ENCODE peak calls at places on chromosomes 4 and X, in eight cellular contexts. One of them, this sample, is unnamed.
A peak's percentile ranks its signal among the peaks of the same experiment; 100 is the strongest.

GRCh38 chr4:123455360-123455759 is 58.8 kb downstream of the SPRY1 start:
- DNase-seq in effector memory CD4-positive, alpha-beta T cell: no peak
- DNase-seq in PC-3: no peak
- DNase-seq in cardiac muscle cell: no peak
- DNase-seq in adrenal gland: no peak
- DNase-seq in mesendoderm: no peak
- DNase-seq in CD8-positive, alpha-beta T cell: no peak
- DNase-seq in fibroblast of lung: no peak
- DNase-seq in this sample: no peak

GRCh38 chr4:146482788-146483187 is 39.0 kb downstream of the SLC10A7 start:
- DNase-seq in effector memory CD4-positive, alpha-beta T cell: no peak
- DNase-seq in PC-3: no peak
- DNase-seq in cardiac muscle cell: no peak
- DNase-seq in adrenal gland: no peak
- DNase-seq in mesendoderm: no peak
- DNase-seq in CD8-positive, alpha-beta T cell: no peak
- DNase-seq in fibroblast of lung: no peak
- DNase-seq in this sample: no peak

GRCh38 chrX:96707829-96708228 is 23.2 kb downstream of the DIAPH2 start:
- DNase-seq in effector memory CD4-positive, alpha-beta T cell: no peak
- DNase-seq in PC-3: no peak
- DNase-seq in cardiac muscle cell: no peak
- DNase-seq in adrenal gland: no peak
- DNase-seq in mesendoderm: no peak
- DNase-seq in CD8-positive, alpha-beta T cell: no peak
- DNase-seq in fibroblast of lung: no peak
- DNase-seq in this sample: no peak

GRCh38 chr4:188414441-188414840 is 275.2 kb downstream of the TRIML1 start:
- DNase-seq in effector memory CD4-positive, alpha-beta T cell: no peak
- DNase-seq in PC-3: no peak
- DNase-seq in cardiac muscle cell: no peak
- DNase-seq in adrenal gland: no peak
- DNase-seq in mesendoderm: no peak
- DNase-seq in CD8-positive, alpha-beta T cell: no peak
- DNase-seq in fibroblast of lung: no peak
- DNase-seq in this sample: no peak

GRCh38 chrX:20454117-20454516 is 187.4 kb upstream of the RPS6KA3 start:
- DNase-seq in effector memory CD4-positive, alpha-beta T cell: no peak
- DNase-seq in PC-3: peak; percentile 33
- DNase-seq in cardiac muscle cell: no peak
- DNase-seq in adrenal gland: no peak
- DNase-seq in mesendoderm: peak; percentile 19
- DNase-seq in CD8-positive, alpha-beta T cell: no peak
- DNase-seq in fibroblast of lung: no peak
- DNase-seq in this sample: no peak

GRCh38 chr4:185470503-185471195 is 884 bp downstream of the CCDC110 start:
- DNase-seq in effector memory CD4-positive, alpha-beta T cell: peak; percentile 28
- DNase-seq in PC-3: peak; percentile 42
- DNase-seq in cardiac muscle cell: peak; percentile 40
- DNase-seq in adrenal gland: peak; percentile 73
- DNase-seq in mesendoderm: peak; percentile 50
- DNase-seq in CD8-positive, alpha-beta T cell: no peak
- DNase-seq in fibroblast of lung: peak; percentile 20
- DNase-seq in this sample: no peak

GRCh38 chrX:109959356-109959871 is 43.5 kb upstream of the TMEM164 start:
- DNase-seq in effector memory CD4-positive, alpha-beta T cell: no peak
- DNase-seq in PC-3: peak; percentile 35
- DNase-seq in cardiac muscle cell: no peak
- DNase-seq in adrenal gland: no peak
- DNase-seq in mesendoderm: no peak
- DNase-seq in CD8-positive, alpha-beta T cell: no peak
- DNase-seq in fibroblast of lung: no peak
- DNase-seq in this sample: no peak

GRCh38 chr4:40585201-40585789 is 44.4 kb downstream of the RBM47 start:
- DNase-seq in effector memory CD4-positive, alpha-beta T cell: no peak
- DNase-seq in PC-3: no peak
- DNase-seq in cardiac muscle cell: peak; percentile 26
- DNase-seq in adrenal gland: no peak
- DNase-seq in mesendoderm: no peak
- DNase-seq in CD8-positive, alpha-beta T cell: no peak
- DNase-seq in fibroblast of lung: no peak
- DNase-seq in this sample: no peak

GRCh38 chrX:134423606-134424005 is 36.4 kb upstream of the HPRT1 start:
- DNase-seq in effector memory CD4-positive, alpha-beta T cell: no peak
- DNase-seq in PC-3: peak; percentile 49
- DNase-seq in cardiac muscle cell: peak; percentile 50
- DNase-seq in adrenal gland: no peak
- DNase-seq in mesendoderm: no peak
- DNase-seq in CD8-positive, alpha-beta T cell: no peak
- DNase-seq in fibroblast of lung: peak; percentile 51
- DNase-seq in this sample: no peak

GRCh38 chr4:145881991-145882390 is 56.6 kb downstream of the ZNF827 start:
- DNase-seq in effector memory CD4-positive, alpha-beta T cell: no peak
- DNase-seq in PC-3: no peak
- DNase-seq in cardiac muscle cell: no peak
- DNase-seq in adrenal gland: peak; percentile 49
- DNase-seq in mesendoderm: no peak
- DNase-seq in CD8-positive, alpha-beta T cell: no peak
- DNase-seq in fibroblast of lung: no peak
- DNase-seq in this sample: peak; percentile 49

GRCh38 chr4:42167709-42168108 is 15.3 kb upstream of the BEND4 start:
- DNase-seq in effector memory CD4-positive, alpha-beta T cell: no peak
- DNase-seq in PC-3: no peak
- DNase-seq in cardiac muscle cell: no peak
- DNase-seq in adrenal gland: no peak
- DNase-seq in mesendoderm: peak; percentile 36
- DNase-seq in CD8-positive, alpha-beta T cell: no peak
- DNase-seq in fibroblast of lung: no peak
- DNase-seq in this sample: no peak

GRCh38 chr4:140257461-140258305 is 103.7 kb upstream of the MAML3 start:
- DNase-seq in effector memory CD4-positive, alpha-beta T cell: no peak
- DNase-seq in PC-3: peak; percentile 15
- DNase-seq in cardiac muscle cell: no peak
- DNase-seq in adrenal gland: no peak
- DNase-seq in mesendoderm: no peak
- DNase-seq in CD8-positive, alpha-beta T cell: no peak
- DNase-seq in fibroblast of lung: peak; percentile 30
- DNase-seq in this sample: no peak

GRCh38 chr4:76572224-76572623 is 137.2 kb downstream of the SHROOM3 start:
- DNase-seq in effector memory CD4-positive, alpha-beta T cell: no peak
- DNase-seq in PC-3: no peak
- DNase-seq in cardiac muscle cell: no peak
- DNase-seq in adrenal gland: no peak
- DNase-seq in mesendoderm: no peak
- DNase-seq in CD8-positive, alpha-beta T cell: no peak
- DNase-seq in fibroblast of lung: no peak
- DNase-seq in this sample: no peak

GRCh38 chr4:101790521-101791188 is at the start of gene BANK1:
- DNase-seq in effector memory CD4-positive, alpha-beta T cell: no peak
- DNase-seq in PC-3: peak; percentile 47
- DNase-seq in cardiac muscle cell: peak; percentile 54
- DNase-seq in adrenal gland: peak; percentile 50
- DNase-seq in mesendoderm: peak; percentile 86
- DNase-seq in CD8-positive, alpha-beta T cell: peak; percentile 55
- DNase-seq in fibroblast of lung: peak; percentile 29
- DNase-seq in this sample: peak; percentile 15
- H3K27ac ChIP-seq in effector memory CD4-positive, alpha-beta T cell: no peak within 1 kb of the TSS
- H3K27ac ChIP-seq in PC-3: peak within 1 kb of the TSS; percentile 56
- H3K27ac ChIP-seq in cardiac muscle cell: no peak within 1 kb of the TSS
- H3K27ac ChIP-seq in adrenal gland: peak within 1 kb of the TSS; percentile 71
- H3K27ac ChIP-seq in mesendoderm: peak within 1 kb of the TSS; percentile 19
- H3K27ac ChIP-seq in CD8-positive, alpha-beta T cell: no peak within 1 kb of the TSS
- H3K27ac ChIP-seq in fibroblast of lung: no peak within 1 kb of the TSS
- H3K27ac ChIP-seq in this sample: no peak within 1 kb of the TSS

GRCh38 chr4:87045659-87046058 is 110.8 kb downstream of the AFF1 start:
- DNase-seq in effector memory CD4-positive, alpha-beta T cell: no peak
- DNase-seq in PC-3: no peak
- DNase-seq in cardiac muscle cell: no peak
- DNase-seq in adrenal gland: no peak
- DNase-seq in mesendoderm: no peak
- DNase-seq in CD8-positive, alpha-beta T cell: no peak
- DNase-seq in fibroblast of lung: no peak
- DNase-seq in this sample: no peak
- H3K27ac ChIP-seq in effector memory CD4-positive, alpha-beta T cell: no peak overlapping the region
- H3K27ac ChIP-seq in PC-3: no peak overlapping the region
- H3K27ac ChIP-seq in cardiac muscle cell: peak overlapping the region; percentile 78
- H3K27ac ChIP-seq in adrenal gland: peak overlapping the region; percentile 66
- H3K27ac ChIP-seq in mesendoderm: no peak overlapping the region
- H3K27ac ChIP-seq in CD8-positive, alpha-beta T cell: no peak overlapping the region
- H3K27ac ChIP-seq in fibroblast of lung: peak overlapping the region; percentile 54
- H3K27ac ChIP-seq in this sample: peak overlapping the region; percentile 52

GRCh38 chrX:153488231-153488914 is 6.4 kb upstream of the BGN start:
- DNase-seq in effector memory CD4-positive, alpha-beta T cell: no peak
- DNase-seq in PC-3: no peak
- DNase-seq in cardiac muscle cell: peak; percentile 75
- DNase-seq in adrenal gland: no peak
- DNase-seq in mesendoderm: peak; percentile 20
- DNase-seq in CD8-positive, alpha-beta T cell: no peak
- DNase-seq in fibroblast of lung: peak; percentile 45
- DNase-seq in this sample: no peak
- H3K27ac ChIP-seq in effector memory CD4-positive, alpha-beta T cell: no peak overlapping the region
- H3K27ac ChIP-seq in PC-3: no peak overlapping the region
- H3K27ac ChIP-seq in cardiac muscle cell: no peak overlapping the region
- H3K27ac ChIP-seq in adrenal gland: no peak overlapping the region
- H3K27ac ChIP-seq in mesendoderm: no peak overlapping the region
- H3K27ac ChIP-seq in CD8-positive, alpha-beta T cell: no peak overlapping the region
- H3K27ac ChIP-seq in fibroblast of lung: peak overlapping the region; percentile 34
- H3K27ac ChIP-seq in this sample: no peak overlapping the region

DNA sequence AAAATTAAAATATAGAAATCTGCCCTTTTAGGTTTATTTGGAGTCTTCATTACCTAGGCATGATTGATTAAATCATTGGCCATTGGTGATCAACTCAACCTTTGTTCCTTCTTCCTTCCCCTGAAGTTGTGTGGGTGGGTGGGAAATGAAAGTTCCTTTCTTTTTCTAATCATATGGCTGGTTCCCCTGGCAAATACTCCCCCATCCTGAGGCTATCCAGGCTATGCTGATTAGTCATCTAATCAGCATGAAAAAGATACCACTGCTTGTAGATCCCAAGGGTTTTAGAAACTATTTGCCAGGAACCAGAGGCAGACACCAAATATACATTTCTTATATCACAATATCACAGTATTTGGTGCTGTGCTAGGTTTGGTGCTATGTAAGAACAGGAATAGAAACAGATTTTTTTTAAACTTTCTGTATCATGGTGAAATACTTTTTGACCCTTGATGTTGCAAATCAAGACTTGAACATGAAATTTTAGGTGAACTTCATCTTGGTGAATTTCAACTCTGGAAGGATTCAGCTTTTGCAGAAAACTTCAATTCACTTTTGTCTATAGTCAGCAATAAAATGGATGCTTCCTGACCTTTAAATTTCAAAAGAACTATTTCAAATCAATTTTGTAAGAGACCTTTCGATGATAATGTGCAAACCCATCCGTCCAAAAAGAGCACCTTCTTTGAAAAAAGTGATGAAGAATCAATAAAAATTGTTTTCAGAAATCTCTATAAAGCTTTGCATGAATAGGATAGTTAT is 71.1 kb downstream of the CCSER1 start:
- DNase-seq in effector memory CD4-positive, alpha-beta T cell: no peak
- DNase-seq in PC-3: no peak
- DNase-seq in cardiac muscle cell: no peak
- DNase-seq in adrenal gland: no peak
- DNase-seq in mesendoderm: peak; percentile 70
- DNase-seq in CD8-positive, alpha-beta T cell: no peak
- DNase-seq in fibroblast of lung: no peak
- DNase-seq in this sample: no peak
- H3K27ac ChIP-seq in effector memory CD4-positive, alpha-beta T cell: no peak overlapping the region
- H3K27ac ChIP-seq in PC-3: no peak overlapping the region
- H3K27ac ChIP-seq in cardiac muscle cell: no peak overlapping the region
- H3K27ac ChIP-seq in adrenal gland: no peak overlapping the region
- H3K27ac ChIP-seq in mesendoderm: no peak overlapping the region
- H3K27ac ChIP-seq in CD8-positive, alpha-beta T cell: no peak overlapping the region
- H3K27ac ChIP-seq in fibroblast of lung: no peak overlapping the region
- H3K27ac ChIP-seq in this sample: no peak overlapping the region

GRCh38 chrX:12421918-12422317 is 283.6 kb downstream of the FRMPD4 start:
- DNase-seq in effector memory CD4-positive, alpha-beta T cell: no peak
- DNase-seq in PC-3: no peak
- DNase-seq in cardiac muscle cell: peak; percentile 32
- DNase-seq in adrenal gland: no peak
- DNase-seq in mesendoderm: peak; percentile 7
- DNase-seq in CD8-positive, alpha-beta T cell: no peak
- DNase-seq in fibroblast of lung: no peak
- DNase-seq in this sample: no peak
- H3K27ac ChIP-seq in effector memory CD4-positive, alpha-beta T cell: no peak overlapping the region
- H3K27ac ChIP-seq in PC-3: no peak overlapping the region
- H3K27ac ChIP-seq in cardiac muscle cell: no peak overlapping the region
- H3K27ac ChIP-seq in adrenal gland: no peak overlapping the region
- H3K27ac ChIP-seq in mesendoderm: no peak overlapping the region
- H3K27ac ChIP-seq in CD8-positive, alpha-beta T cell: no peak overlapping the region
- H3K27ac ChIP-seq in fibroblast of lung: no peak overlapping the region
- H3K27ac ChIP-seq in this sample: no peak overlapping the region

GRCh38 chr4:8100696-8101095 is 57.9 kb downstream of the ABLIM2 start:
- DNase-seq in effector memory CD4-positive, alpha-beta T cell: no peak
- DNase-seq in PC-3: no peak
- DNase-seq in cardiac muscle cell: peak; percentile 70
- DNase-seq in adrenal gland: no peak
- DNase-seq in mesendoderm: no peak
- DNase-seq in CD8-positive, alpha-beta T cell: no peak
- DNase-seq in fibroblast of lung: no peak
- DNase-seq in this sample: no peak

GRCh38 chr4:8101213-8101781 is 57.3 kb downstream of the ABLIM2 start:
- DNase-seq in effector memory CD4-positive, alpha-beta T cell: no peak
- DNase-seq in PC-3: no peak
- DNase-seq in cardiac muscle cell: peak; percentile 61
- DNase-seq in adrenal gland: peak; percentile 34
- DNase-seq in mesendoderm: no peak
- DNase-seq in CD8-positive, alpha-beta T cell: no peak
- DNase-seq in fibroblast of lung: no peak
- DNase-seq in this sample: no peak

GRCh38 chr4:8101796-8102355 is 56.7 kb downstream of the ABLIM2 start:
- DNase-seq in effector memory CD4-positive, alpha-beta T cell: no peak
- DNase-seq in PC-3: no peak
- DNase-seq in cardiac muscle cell: no peak
- DNase-seq in adrenal gland: no peak
- DNase-seq in mesendoderm: no peak
- DNase-seq in CD8-positive, alpha-beta T cell: no peak
- DNase-seq in fibroblast of lung: no peak
- DNase-seq in this sample: no peak

GRCh38 chr4:8098506-8098905 is 60.1 kb downstream of the ABLIM2 start:
- DNase-seq in effector memory CD4-positive, alpha-beta T cell: no peak
- DNase-seq in PC-3: no peak
- DNase-seq in cardiac muscle cell: no peak
- DNase-seq in adrenal gland: no peak
- DNase-seq in mesendoderm: no peak
- DNase-seq in CD8-positive, alpha-beta T cell: no peak
- DNase-seq in fibroblast of lung: no peak
- DNase-seq in this sample: no peak

GRCh38 chr4:8099981-8100464 is 58.6 kb downstream of the ABLIM2 start:
- DNase-seq in effector memory CD4-positive, alpha-beta T cell: no peak
- DNase-seq in PC-3: no peak
- DNase-seq in cardiac muscle cell: peak; percentile 45
- DNase-seq in adrenal gland: peak; percentile 88
- DNase-seq in mesendoderm: no peak
- DNase-seq in CD8-positive, alpha-beta T cell: no peak
- DNase-seq in fibroblast of lung: no peak
- DNase-seq in this sample: no peak
- H3K27ac ChIP-seq in effector memory CD4-positive, alpha-beta T cell: no peak overlapping the region
- H3K27ac ChIP-seq in PC-3: no peak overlapping the region
- H3K27ac ChIP-seq in cardiac muscle cell: no peak overlapping the region
- H3K27ac ChIP-seq in adrenal gland: peak overlapping the region; percentile 2
- H3K27ac ChIP-seq in mesendoderm: no peak overlapping the region
- H3K27ac ChIP-seq in CD8-positive, alpha-beta T cell: no peak overlapping the region
- H3K27ac ChIP-seq in fibroblast of lung: no peak overlapping the region
- H3K27ac ChIP-seq in this sample: no peak overlapping the region